ENCODE peak calls at places on chromosomes 16 and 17, in eight cellular contexts. Z is NCI-H1092; M is A172; P is NCI-H748 treated with DMSO at 0.1 percent for 48 hours; N is OCI-M1; G is RWPE2; A is central memory CD8-positive, alpha-beta T cell; L is HEK293T. X is an unnamed sample.
A peak's percentile ranks its signal among the peaks of the same experiment; 100 is the strongest.

GRCh38 chr16:4521971-4522623 is 16.5 kb downstream of the CDIP1 start:
- DNase-seq in Z (peak; percentile 83), M (no peak), P (no peak), N (no peak), G (no peak), A (no peak), L (no peak), X (no peak)

GRCh38 chr16:90015586-90016338 is 3.5 kb downstream of the DBNDD1 start:
- DNase-seq in Z (no peak), M (no peak), P (no peak), N (no peak), G (no peak), A (no peak), L (no peak), X (no peak)

GRCh38 chr16:12158428-12158827 is 181.9 kb downstream of the SNX29 start:
- DNase-seq in Z (no peak), M (peak; percentile 69), P (no peak), N (no peak), G (peak; percentile 75), A (no peak), L (no peak), X (no peak)

GRCh38 chr17:48162946-48163506 is 55.5 kb downstream of the SNX11 start:
- DNase-seq in Z (peak; percentile 52), M (no peak), P (no peak), N (peak; percentile 53), G (no peak), A (no peak), L (peak; percentile 37), X (no peak)

GRCh38 chr16:30533748-30534367 is 800 bp downstream of the ZNF747 start:
- DNase-seq in Z (no peak), M (no peak), P (no peak), N (peak; percentile 61), G (no peak), A (no peak), L (no peak), X (peak; percentile 47)

GRCh38 chr17:10091051-10091450 is 107.4 kb downstream of the GAS7 start:
- DNase-seq in Z (no peak), M (no peak), P (no peak), N (no peak), G (no peak), A (no peak), L (no peak), X (no peak)

GRCh38 chr17:77865109-77865611 is 93.3 kb upstream of the TNRC6C start:
- DNase-seq in Z (peak; percentile 36), M (no peak), P (no peak), N (no peak), G (no peak), A (no peak), L (no peak), X (no peak)

GRCh38 chr17:19978206-19978802 is 676 bp upstream of the AKAP10 start:
- DNase-seq in Z (no peak), M (no peak), P (no peak), N (peak; percentile 86), G (no peak), A (no peak), L (no peak), X (no peak)

GRCh38 chr17:48728232-48729231 is at the start of gene HOXB13:
- DNase-seq in Z (no peak), M (peak; percentile 47), P (peak; percentile 20), N (no peak), G (peak; percentile 69), A (no peak), L (peak; percentile 84), X (no peak)

GRCh38 chr17:1328437-1328836 is 49.0 kb downstream of the TRARG1 start:
- DNase-seq in Z (no peak), M (no peak), P (no peak), N (no peak), G (no peak), A (no peak), L (no peak), X (no peak)

GRCh38 chr16:68298907-68299515 is 11.7 kb downstream of the SLC7A6OS start:
- DNase-seq in Z (no peak), M (no peak), P (no peak), N (no peak), G (no peak), A (no peak), L (no peak), X (no peak)

GRCh38 chr16:57791156-57791902 is 11.0 kb downstream of the KIFC3 start:
- DNase-seq in Z (no peak), M (no peak), P (no peak), N (no peak), G (no peak), A (no peak), L (no peak), X (no peak)

GRCh38 chr17:81253358-81254131 is 14.4 kb downstream of the NDUFAF8 start:
- DNase-seq in Z (no peak), M (peak; percentile 52), P (peak; percentile 8), N (peak; percentile 57), G (no peak), A (peak; percentile 54), L (peak; percentile 74), X (peak; percentile 74)

GRCh38 chr17:30554839-30555751 is 77.9 kb downstream of the GOSR1 start:
- DNase-seq in Z (no peak), M (peak; percentile 38), P (no peak), N (peak; percentile 58), G (peak; percentile 64), A (no peak), L (peak; percentile 9), X (no peak)

GRCh38 chr17:52383493-52384100 is 225.1 kb upstream of the CA10 start:
- DNase-seq in Z (peak; percentile 67), M (peak; percentile 50), P (peak; percentile 20), N (peak; percentile 85), G (no peak), A (no peak), L (peak; percentile 45), X (peak; percentile 48)

GRCh38 chr16:2535644-2536021 is 2.2 kb upstream of the PDPK1 start:
- DNase-seq in Z (no peak), M (peak; percentile 32), P (no peak), N (no peak), G (no peak), A (no peak), L (no peak), X (no peak)

GRCh38 chr16:14303654-14304394 is 232.7 kb downstream of the MRTFB start:
- DNase-seq in Z (no peak), M (no peak), P (no peak), N (no peak), G (no peak), A (no peak), L (no peak), X (no peak)

GRCh38 chr16:30113711-30114333 is 485 bp upstream of the GDPD3 start:
- DNase-seq in Z (no peak), M (peak; percentile 60), P (no peak), N (no peak), G (no peak), A (no peak), L (no peak), X (no peak)

GRCh38 chr16:569445-570254 is at the start of gene PIGQ:
- DNase-seq in Z (no peak), M (peak; percentile 40), P (no peak), N (peak; percentile 80), G (no peak), A (peak; percentile 31), L (peak; percentile 86), X (peak; percentile 46)

GRCh38 chr16:3637371-3637923 is 17.0 kb upstream of the DNASE1 start:
- DNase-seq in Z (no peak), M (no peak), P (no peak), N (peak; percentile 68), G (no peak), A (no peak), L (no peak), X (peak; percentile 85)

GRCh38 chr16:27244363-27244755 is 24.2 kb downstream of the NSMCE1 start:
- DNase-seq in Z (no peak), M (no peak), P (no peak), N (no peak), G (no peak), A (no peak), L (no peak), X (no peak)

GRCh38 chr17:20203761-20204263 is 194.7 kb downstream of the SPECC1 start:
- DNase-seq in Z (no peak), M (peak; percentile 42), P (no peak), N (no peak), G (no peak), A (no peak), L (no peak), X (peak; percentile 69)

GRCh38 chr16:50276128-50276444 is 9.7 kb downstream of the ADCY7 start:
- DNase-seq in Z (no peak), M (no peak), P (no peak), N (no peak), G (peak; percentile 41), A (no peak), L (no peak), X (no peak)

GRCh38 chr16:88347656-88348376 is 34.9 kb upstream of the ZNF469 start:
- DNase-seq in Z (no peak), M (no peak), P (no peak), N (no peak), G (peak; percentile 48), A (no peak), L (no peak), X (peak; percentile 1)

GRCh38 chr17:10574324-10574723 is 24.9 kb upstream of the MYH2 start:
- DNase-seq in Z (no peak), M (no peak), P (no peak), N (no peak), G (no peak), A (no peak), L (no peak), X (no peak)

GRCh38 chr17:50431219-50431618 is 5.2 kb downstream of the ACSF2 start:
- DNase-seq in Z (no peak), M (no peak), P (no peak), N (no peak), G (no peak), A (no peak), L (no peak), X (no peak)

GRCh38 chr16:19879241-19879792 is 5.3 kb downstream of the GPRC5B start:
- DNase-seq in Z (no peak), M (peak; percentile 54), P (peak; percentile 52), N (no peak), G (no peak), A (no peak), L (no peak), X (peak; percentile 23)

GRCh38 chr16:19907161-19907992 is 22.7 kb upstream of the GPRC5B start:
- DNase-seq in Z (peak; percentile 78), M (peak; percentile 71), P (peak; percentile 44), N (peak; percentile 83), G (no peak), A (peak; percentile 42), L (peak; percentile 79), X (peak; percentile 78)

GRCh38 chr16:49484454-49484853 is 110.8 kb downstream of the C16orf78 start:
- DNase-seq in Z (no peak), M (no peak), P (no peak), N (no peak), G (peak; percentile 52), A (no peak), L (peak; percentile 66), X (no peak)

GRCh38 chr17:48351916-48352332 is 78.1 kb downstream of the SKAP1 start:
- DNase-seq in Z (no peak), M (peak; percentile 49), P (peak; percentile 15), N (peak; percentile 76), G (no peak), A (no peak), L (peak; percentile 38), X (peak; percentile 71)

GRCh38 chr16:75265911-75266701 is 14.7 kb upstream of the BCAR1 start:
- DNase-seq in Z (peak; percentile 45), M (peak; percentile 62), P (peak; percentile 34), N (peak; percentile 80), G (no peak), A (no peak), L (peak; percentile 93), X (no peak)

GRCh38 chr17:39794249-39794970 is 56.7 kb downstream of the GRB7 start:
- DNase-seq in Z (no peak), M (no peak), P (no peak), N (peak; percentile 9), G (no peak), A (no peak), L (no peak), X (no peak)

GRCh38 chr16:22077700-22078313 is 14.5 kb upstream of the VWA3A start:
- DNase-seq in Z (no peak), M (peak; percentile 57), P (peak; percentile 32), N (peak; percentile 86), G (no peak), A (peak; percentile 68), L (peak; percentile 66), X (peak; percentile 89)

GRCh38 chr17:75048396-75048933 is 1.4 kb downstream of the KCTD2 start:
- DNase-seq in Z (no peak), M (no peak), P (no peak), N (peak; percentile 27), G (no peak), A (no peak), L (no peak), X (no peak)

X was measured in KBM-7.